ENCODE peak calls at places on chromosome 18, in seven cellular contexts. One of them, this sample, is unnamed.

GRCh38 chr18:23752363-23752762 is 63.1 kb downstream of the LAMA3 start:
- DNase-seq in ELR: no peak
- DNase-seq in NCI-H2081: no peak
- DNase-seq in mucosa of gallbladder: no peak
- DNase-seq in CD8-positive, alpha-beta memory T cell: no peak
- DNase-seq in germinal center: no peak
- DNase-seq in stimulated activated CD4-positive, alpha-beta T cell treated with anti-CD3 and anti-CD28 coated beads, TNF-alpha, amount 100 ng/mL, for 48 hours: no peak
- DNase-seq in this sample: no peak

GRCh38 chr18:23784811-23785245 is 95.6 kb downstream of the LAMA3 start:
- DNase-seq in ELR: peak
- DNase-seq in NCI-H2081: no peak
- DNase-seq in mucosa of gallbladder: no peak
- DNase-seq in CD8-positive, alpha-beta memory T cell: no peak
- DNase-seq in germinal center: no peak
- DNase-seq in stimulated activated CD4-positive, alpha-beta T cell treated with anti-CD3 and anti-CD28 coated beads, TNF-alpha, amount 100 ng/mL, for 48 hours: no peak
- DNase-seq in this sample: no peak

GRCh38 chr18:42092848-42093247 is 137.8 kb downstream of the PIK3C3 start:
- DNase-seq in ELR: no peak
- DNase-seq in NCI-H2081: no peak
- DNase-seq in mucosa of gallbladder: no peak
- DNase-seq in CD8-positive, alpha-beta memory T cell: no peak
- DNase-seq in germinal center: no peak
- DNase-seq in stimulated activated CD4-positive, alpha-beta T cell treated with anti-CD3 and anti-CD28 coated beads, TNF-alpha, amount 100 ng/mL, for 48 hours: no peak
- DNase-seq in this sample: no peak

GRCh38 chr18:63149200-63149587 is 170.4 kb downstream of the BCL2 start:
- DNase-seq in ELR: no peak
- DNase-seq in NCI-H2081: no peak
- DNase-seq in mucosa of gallbladder: no peak
- DNase-seq in CD8-positive, alpha-beta memory T cell: no peak
- DNase-seq in germinal center: no peak
- DNase-seq in stimulated activated CD4-positive, alpha-beta T cell treated with anti-CD3 and anti-CD28 coated beads, TNF-alpha, amount 100 ng/mL, for 48 hours: no peak
- DNase-seq in this sample: no peak

GRCh38 chr18:77191241-77191751 is 58.4 kb upstream of the GALR1 start:
- DNase-seq in ELR: no peak
- DNase-seq in NCI-H2081: no peak
- DNase-seq in mucosa of gallbladder: no peak
- DNase-seq in CD8-positive, alpha-beta memory T cell: no peak
- DNase-seq in germinal center: no peak
- DNase-seq in stimulated activated CD4-positive, alpha-beta T cell treated with anti-CD3 and anti-CD28 coated beads, TNF-alpha, amount 100 ng/mL, for 48 hours: no peak
- DNase-seq in this sample: no peak

GRCh38 chr18:8685141-8685913 is 20.0 kb upstream of the MTCL1 start:
- DNase-seq in ELR: no peak
- DNase-seq in NCI-H2081: peak
- DNase-seq in mucosa of gallbladder: no peak
- DNase-seq in CD8-positive, alpha-beta memory T cell: no peak
- DNase-seq in germinal center: no peak
- DNase-seq in stimulated activated CD4-positive, alpha-beta T cell treated with anti-CD3 and anti-CD28 coated beads, TNF-alpha, amount 100 ng/mL, for 48 hours: no peak
- DNase-seq in this sample: no peak

GRCh38 chr18:49025767-49026500 is 75.2 kb upstream of the SMAD7 start:
- DNase-seq in ELR: no peak
- DNase-seq in NCI-H2081: no peak
- DNase-seq in mucosa of gallbladder: no peak
- DNase-seq in CD8-positive, alpha-beta memory T cell: no peak
- DNase-seq in germinal center: no peak
- DNase-seq in stimulated activated CD4-positive, alpha-beta T cell treated with anti-CD3 and anti-CD28 coated beads, TNF-alpha, amount 100 ng/mL, for 48 hours: no peak
- DNase-seq in this sample: no peak

GRCh38 chr18:47968006-47968676 is 37.7 kb upstream of the SMAD2 start:
- DNase-seq in ELR: no peak
- DNase-seq in NCI-H2081: no peak
- DNase-seq in mucosa of gallbladder: no peak
- DNase-seq in CD8-positive, alpha-beta memory T cell: no peak
- DNase-seq in germinal center: no peak
- DNase-seq in stimulated activated CD4-positive, alpha-beta T cell treated with anti-CD3 and anti-CD28 coated beads, TNF-alpha, amount 100 ng/mL, for 48 hours: no peak
- DNase-seq in this sample: peak

GRCh38 chr18:52160652-52161051 is 179.3 kb upstream of the DCC start:
- DNase-seq in ELR: no peak
- DNase-seq in NCI-H2081: no peak
- DNase-seq in mucosa of gallbladder: no peak
- DNase-seq in CD8-positive, alpha-beta memory T cell: no peak
- DNase-seq in germinal center: no peak
- DNase-seq in stimulated activated CD4-positive, alpha-beta T cell treated with anti-CD3 and anti-CD28 coated beads, TNF-alpha, amount 100 ng/mL, for 48 hours: no peak
- DNase-seq in this sample: no peak

GRCh38 chr18:42548493-42548892 is 567.0 kb downstream of the RIT2 start:
- DNase-seq in ELR: no peak
- DNase-seq in NCI-H2081: no peak
- DNase-seq in mucosa of gallbladder: no peak
- DNase-seq in CD8-positive, alpha-beta memory T cell: no peak
- DNase-seq in germinal center: no peak
- DNase-seq in stimulated activated CD4-positive, alpha-beta T cell treated with anti-CD3 and anti-CD28 coated beads, TNF-alpha, amount 100 ng/mL, for 48 hours: no peak
- DNase-seq in this sample: no peak

GRCh38 chr18:34158881-34159690 is 65.6 kb downstream of the NOL4 start:
- DNase-seq in ELR: no peak
- DNase-seq in NCI-H2081: peak
- DNase-seq in mucosa of gallbladder: no peak
- DNase-seq in CD8-positive, alpha-beta memory T cell: no peak
- DNase-seq in germinal center: no peak
- DNase-seq in stimulated activated CD4-positive, alpha-beta T cell treated with anti-CD3 and anti-CD28 coated beads, TNF-alpha, amount 100 ng/mL, for 48 hours: no peak
- DNase-seq in this sample: peak

GRCh38 chr18:44388347-44388746 is 292.3 kb upstream of the SETBP1 start:
- DNase-seq in ELR: no peak
- DNase-seq in NCI-H2081: no peak
- DNase-seq in mucosa of gallbladder: no peak
- DNase-seq in CD8-positive, alpha-beta memory T cell: no peak
- DNase-seq in germinal center: no peak
- DNase-seq in stimulated activated CD4-positive, alpha-beta T cell treated with anti-CD3 and anti-CD28 coated beads, TNF-alpha, amount 100 ng/mL, for 48 hours: no peak
- DNase-seq in this sample: no peak

GRCh38 chr18:67805261-67805660 is 288.7 kb upstream of the DSEL start:
- DNase-seq in ELR: no peak
- DNase-seq in NCI-H2081: peak
- DNase-seq in mucosa of gallbladder: no peak
- DNase-seq in CD8-positive, alpha-beta memory T cell: no peak
- DNase-seq in germinal center: no peak
- DNase-seq in stimulated activated CD4-positive, alpha-beta T cell treated with anti-CD3 and anti-CD28 coated beads, TNF-alpha, amount 100 ng/mL, for 48 hours: no peak
- DNase-seq in this sample: no peak

GRCh38 chr18:60965856-60966255 is 367.4 kb upstream of the CDH20 start:
- DNase-seq in ELR: no peak
- DNase-seq in NCI-H2081: no peak
- DNase-seq in mucosa of gallbladder: no peak
- DNase-seq in CD8-positive, alpha-beta memory T cell: no peak
- DNase-seq in germinal center: no peak
- DNase-seq in stimulated activated CD4-positive, alpha-beta T cell treated with anti-CD3 and anti-CD28 coated beads, TNF-alpha, amount 100 ng/mL, for 48 hours: no peak
- DNase-seq in this sample: no peak

GRCh38 chr18:78908462-78908861 is 71.2 kb upstream of the SALL3 start:
- DNase-seq in ELR: no peak
- DNase-seq in NCI-H2081: no peak
- DNase-seq in mucosa of gallbladder: no peak
- DNase-seq in CD8-positive, alpha-beta memory T cell: no peak
- DNase-seq in germinal center: no peak
- DNase-seq in stimulated activated CD4-positive, alpha-beta T cell treated with anti-CD3 and anti-CD28 coated beads, TNF-alpha, amount 100 ng/mL, for 48 hours: no peak
- DNase-seq in this sample: no peak

GRCh38 chr18:64409511-64409910 is 260.6 kb upstream of the LINC00305 start:
- DNase-seq in ELR: peak
- DNase-seq in NCI-H2081: peak
- DNase-seq in mucosa of gallbladder: no peak
- DNase-seq in CD8-positive, alpha-beta memory T cell: no peak
- DNase-seq in germinal center: no peak
- DNase-seq in stimulated activated CD4-positive, alpha-beta T cell treated with anti-CD3 and anti-CD28 coated beads, TNF-alpha, amount 100 ng/mL, for 48 hours: no peak
- DNase-seq in this sample: peak

GRCh38 chr18:77316013-77316412 is 66.4 kb downstream of the GALR1 start:
- DNase-seq in ELR: no peak
- DNase-seq in NCI-H2081: no peak
- DNase-seq in mucosa of gallbladder: no peak
- DNase-seq in CD8-positive, alpha-beta memory T cell: no peak
- DNase-seq in germinal center: no peak
- DNase-seq in stimulated activated CD4-positive, alpha-beta T cell treated with anti-CD3 and anti-CD28 coated beads, TNF-alpha, amount 100 ng/mL, for 48 hours: no peak
- DNase-seq in this sample: no peak

GRCh38 chr18:32629990-32630389 is 142.8 kb downstream of the KLHL14 start:
- DNase-seq in ELR: no peak
- DNase-seq in NCI-H2081: no peak
- DNase-seq in mucosa of gallbladder: no peak
- DNase-seq in CD8-positive, alpha-beta memory T cell: no peak
- DNase-seq in germinal center: no peak
- DNase-seq in stimulated activated CD4-positive, alpha-beta T cell treated with anti-CD3 and anti-CD28 coated beads, TNF-alpha, amount 100 ng/mL, for 48 hours: no peak
- DNase-seq in this sample: no peak

GRCh38 chr18:2874765-2875164 is 28.0 kb downstream of the EMILIN2 start:
- DNase-seq in ELR: no peak
- DNase-seq in NCI-H2081: no peak
- DNase-seq in mucosa of gallbladder: no peak
- DNase-seq in CD8-positive, alpha-beta memory T cell: no peak
- DNase-seq in germinal center: no peak
- DNase-seq in stimulated activated CD4-positive, alpha-beta T cell treated with anti-CD3 and anti-CD28 coated beads, TNF-alpha, amount 100 ng/mL, for 48 hours: no peak
- DNase-seq in this sample: no peak

GRCh38 chr18:74598350-74599001 is 806 bp downstream of the ZNF407 start:
- DNase-seq in ELR: peak
- DNase-seq in NCI-H2081: peak
- DNase-seq in mucosa of gallbladder: peak
- DNase-seq in CD8-positive, alpha-beta memory T cell: peak
- DNase-seq in germinal center: peak
- DNase-seq in stimulated activated CD4-positive, alpha-beta T cell treated with anti-CD3 and anti-CD28 coated beads, TNF-alpha, amount 100 ng/mL, for 48 hours: peak
- DNase-seq in this sample: peak

GRCh38 chr18:56065101-56065500 is 477.1 kb upstream of the TCF4 start:
- DNase-seq in ELR: no peak
- DNase-seq in NCI-H2081: no peak
- DNase-seq in mucosa of gallbladder: no peak
- DNase-seq in CD8-positive, alpha-beta memory T cell: no peak
- DNase-seq in germinal center: no peak
- DNase-seq in stimulated activated CD4-positive, alpha-beta T cell treated with anti-CD3 and anti-CD28 coated beads, TNF-alpha, amount 100 ng/mL, for 48 hours: no peak
- DNase-seq in this sample: no peak

GRCh38 chr18:67961701-67962440 is 445.4 kb upstream of the DSEL start:
- DNase-seq in ELR: no peak
- DNase-seq in NCI-H2081: no peak
- DNase-seq in mucosa of gallbladder: no peak
- DNase-seq in CD8-positive, alpha-beta memory T cell: no peak
- DNase-seq in germinal center: no peak
- DNase-seq in stimulated activated CD4-positive, alpha-beta T cell treated with anti-CD3 and anti-CD28 coated beads, TNF-alpha, amount 100 ng/mL, for 48 hours: no peak
- DNase-seq in this sample: peak

GRCh38 chr18:28760299-28760698 is 583.4 kb upstream of the CDH2 start:
- DNase-seq in ELR: no peak
- DNase-seq in NCI-H2081: no peak
- DNase-seq in mucosa of gallbladder: no peak
- DNase-seq in CD8-positive, alpha-beta memory T cell: no peak
- DNase-seq in germinal center: no peak
- DNase-seq in stimulated activated CD4-positive, alpha-beta T cell treated with anti-CD3 and anti-CD28 coated beads, TNF-alpha, amount 100 ng/mL, for 48 hours: no peak
- DNase-seq in this sample: no peak

GRCh38 chr18:47756364-47757016 is 174.0 kb downstream of the SMAD2 start:
- DNase-seq in ELR: peak
- DNase-seq in NCI-H2081: peak
- DNase-seq in mucosa of gallbladder: peak
- DNase-seq in CD8-positive, alpha-beta memory T cell: peak
- DNase-seq in germinal center: peak
- DNase-seq in stimulated activated CD4-positive, alpha-beta T cell treated with anti-CD3 and anti-CD28 coated beads, TNF-alpha, amount 100 ng/mL, for 48 hours: peak
- DNase-seq in this sample: peak